ENCODE peak calls at places on chromosomes 12 and 14, in six cellular contexts. R, Z, M, I, O and F are unnamed samples.

GRCh38 chr14:94738786-94739185 is 31.1 kb downstream of the GSC start:
- DNase-seq in O (no peak), Z (no peak), M (peak), R (no peak), I (no peak), F (peak)

GRCh38 chr14:67426161-67426560 is 14.2 kb upstream of the PLEK2 start:
- DNase-seq in I (no peak), O (no peak), R (no peak), M (no peak), Z (no peak), F (no peak)

GRCh38 chr14:22532345-22533056 is 56.5 kb downstream of the DAD1 start:
- DNase-seq in Z (no peak), O (no peak), M (peak), R (no peak), I (no peak), F (peak)

GRCh38 chr14:50668008-50668851 is at the start of gene SAV1:
- DNase-seq in R (peak), Z (peak), I (peak), M (peak), O (peak), F (peak)

GRCh38 chr12:124884587-124885438 is 21.1 kb upstream of the SCARB1 start:
- DNase-seq in M (no peak), O (no peak), Z (no peak), I (peak), R (no peak), F (no peak)

GRCh38 chr14:100325231-100325632 is 2.1 kb downstream of the SLC25A47 start:
- DNase-seq in Z (no peak), R (no peak), I (no peak), O (no peak), M (no peak), F (no peak)

GRCh38 chr14:101927859-101928258 is 36.5 kb upstream of the DYNC1H1 start:
- DNase-seq in I (peak), Z (no peak), M (peak), R (peak), O (peak), F (peak)

GRCh38 chr12:109779382-109779781 is 53.8 kb downstream of the TRPV4 start:
- DNase-seq in O (no peak), I (no peak), M (no peak), Z (no peak), R (no peak), F (no peak)

GRCh38 chr14:55802986-55803431 is 223.0 kb downstream of the KTN1 start:
- DNase-seq in Z (no peak), O (no peak), M (peak), R (peak), I (no peak), F (no peak)

GRCh38 chr14:54446201-54446693 is 5.1 kb upstream of the CNIH1 start:
- DNase-seq in Z (no peak), I (peak), O (no peak), R (no peak), M (peak), F (peak)

GRCh38 chr12:102478416-102479098 is 1.8 kb downstream of the IGF1 start:
- DNase-seq in I (peak), R (no peak), Z (peak), M (no peak), O (no peak), F (no peak)

GRCh38 chr12:966715-967114 is 17.2 kb upstream of the RAD52 start:
- DNase-seq in I (no peak), Z (no peak), R (no peak), O (no peak), M (no peak), F (no peak)

GRCh38 chr12:28027947-28028724 is 55.6 kb upstream of the PTHLH start:
- DNase-seq in Z (no peak), M (no peak), I (no peak), O (no peak), R (no peak), F (no peak)

GRCh38 chr12:83318386-83318971 is 631.8 kb downstream of the TMTC2 start:
- DNase-seq in I (no peak), O (no peak), R (no peak), M (no peak), Z (no peak), F (no peak)

GRCh38 chr12:104763163-104763805 is 194.8 kb downstream of the SLC41A2 start:
- DNase-seq in M (peak), R (no peak), I (no peak), O (no peak), Z (no peak), F (no peak)

GRCh38 chr14:50790568-50790967 is 40.4 kb downstream of the NIN start:
- DNase-seq in Z (no peak), R (no peak), O (no peak), I (no peak), M (no peak), F (no peak)

GRCh38 chr14:105315941-105316562 is 1.5 kb downstream of the PACS2 start:
- DNase-seq in M (no peak), I (no peak), Z (peak), O (no peak), R (no peak), F (no peak)

GRCh38 chr14:68286667-68287066 is 467.1 kb downstream of the RAD51B start:
- DNase-seq in R (peak), I (no peak), Z (no peak), O (no peak), M (no peak), F (no peak)

GRCh38 chr12:52050771-52051541 is at the start of gene NR4A1:
- DNase-seq in R (no peak), Z (peak), I (peak), M (peak), O (no peak), F (peak)
- TF ChIP-seq CTCF in R (peak), Z (no peak), I (peak), M (no peak), O (no peak), F (no peak)

DNA sequence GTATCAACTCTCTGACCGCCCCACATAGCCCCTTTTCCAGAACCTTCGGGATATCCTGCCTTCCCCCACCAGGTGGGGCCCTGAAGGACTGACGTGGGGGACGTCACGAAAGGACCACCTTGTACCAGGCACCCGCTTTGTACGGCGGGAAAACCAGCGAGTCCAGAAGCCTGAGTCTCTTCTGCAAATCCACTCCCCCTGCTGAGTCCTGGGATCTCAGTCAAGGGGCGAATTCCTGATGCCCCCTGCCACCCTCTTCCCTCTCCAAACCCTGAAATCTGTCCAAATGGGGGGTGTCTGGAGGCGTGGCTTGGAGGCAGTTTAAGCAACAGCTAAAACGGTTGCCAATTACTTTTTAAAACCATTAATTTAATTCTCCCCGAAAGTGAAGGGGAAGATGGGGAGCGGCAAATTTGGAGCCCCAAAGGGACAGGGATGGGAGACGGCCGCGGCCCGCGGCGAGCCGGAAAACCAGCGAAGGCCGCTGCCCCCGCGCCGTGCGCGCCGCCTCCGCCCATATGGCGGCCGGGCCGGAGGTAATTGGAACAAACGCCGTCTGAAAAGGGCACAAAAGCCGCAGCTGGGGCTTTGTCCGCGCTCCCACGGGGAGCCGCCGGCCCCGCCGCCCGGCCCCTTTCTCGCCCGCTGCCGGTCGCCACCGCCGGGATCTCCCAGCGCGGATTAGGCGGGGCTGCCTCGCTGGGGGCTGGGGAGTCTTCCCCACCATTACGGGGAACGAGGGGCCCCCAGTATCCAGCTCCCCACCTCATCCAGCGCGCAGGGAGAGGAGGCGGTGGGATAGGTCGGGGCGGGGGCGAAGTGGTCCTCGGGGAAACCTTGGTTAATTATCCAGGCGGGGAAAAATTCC is 6.6 kb downstream of the LHX5 start:
- DNase-seq in Z (no peak), I (no peak), O (no peak), M (no peak), R (no peak), F (no peak)
- H3K4me3 ChIP-seq in Z (no peak), I (no peak), O (no peak), M (no peak), R (no peak), F (no peak)

DNA sequence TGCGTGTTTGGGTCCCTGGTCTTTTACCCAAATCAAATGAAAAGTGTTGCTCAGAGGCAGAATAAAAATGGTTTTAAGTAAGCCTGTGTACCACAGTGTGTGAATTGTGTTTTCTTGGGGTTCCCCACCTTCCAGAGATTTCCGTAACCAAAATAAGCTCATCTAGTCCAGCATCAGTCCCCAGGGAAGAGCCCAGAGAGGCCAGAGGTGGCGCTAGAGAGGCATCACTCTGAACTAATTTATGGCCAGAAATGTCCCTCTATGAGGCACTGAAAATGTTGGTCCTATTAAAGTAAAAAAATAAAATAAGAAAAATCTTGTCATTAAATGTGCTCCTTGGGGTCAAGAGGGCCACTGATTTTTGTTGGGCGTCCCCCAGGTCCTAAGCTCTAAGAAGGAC is 24.9 kb upstream of the PRKAB1 start:
- DNase-seq in I (no peak), M (no peak), O (no peak), Z (no peak), R (no peak), F (no peak)
- TF ChIP-seq CTCF in I (no peak), M (no peak), O (no peak), Z (no peak), R (peak), F (no peak)

GRCh38 chr12:119802472-119802871 is 74.6 kb downstream of the CIT start:
- DNase-seq in I (no peak), Z (no peak), M (peak), R (no peak), O (no peak), F (peak)

GRCh38 chr12:119808441-119808840 is 68.7 kb downstream of the CIT start:
- DNase-seq in R (no peak), I (no peak), Z (no peak), M (peak), O (no peak), F (peak)

GRCh38 chr12:119803391-119803791 is 73.7 kb downstream of the CIT start:
- DNase-seq in I (no peak), R (no peak), Z (no peak), O (no peak), M (peak), F (peak)

GRCh38 chr12:119807380-119807779 is 69.7 kb downstream of the CIT start:
- DNase-seq in O (no peak), M (no peak), R (no peak), I (no peak), Z (no peak), F (no peak)

GRCh38 chr12:119804011-119804641 is 73.0 kb downstream of the CIT start:
- DNase-seq in M (peak), O (no peak), I (peak), R (peak), Z (no peak), F (peak)
- H3K4me3 ChIP-seq in M (peak), O (peak), I (no peak), R (peak), Z (no peak), F (peak)

DNA sequence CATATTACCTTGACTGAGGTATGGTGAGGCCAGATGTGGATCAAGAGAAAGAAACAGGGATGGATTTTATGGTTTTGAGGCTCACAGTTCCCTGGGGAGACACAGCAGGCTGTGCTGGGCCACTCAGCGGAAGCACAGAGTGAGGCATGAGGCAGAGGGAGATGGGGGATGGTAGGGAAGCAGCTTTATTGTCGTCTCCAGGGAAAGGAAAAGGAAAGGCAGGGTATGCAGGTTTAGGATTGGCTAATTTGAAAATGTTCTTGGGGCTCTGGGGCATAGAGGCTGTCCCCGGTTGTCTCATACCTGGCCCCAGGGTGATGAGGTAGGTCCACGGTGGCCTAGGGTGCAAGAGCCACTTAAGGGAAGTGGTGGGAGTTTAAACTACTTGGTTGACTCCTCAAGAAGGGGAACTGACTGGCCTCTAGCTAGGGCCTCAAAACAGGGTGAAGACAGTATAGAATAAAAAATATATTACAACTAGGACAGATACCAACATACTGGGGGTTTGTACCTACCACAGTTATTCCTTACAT is 322.8 kb downstream of the RGS6 start:
- DNase-seq in I (no peak), R (no peak), O (no peak), Z (no peak), M (no peak), F (no peak)
- TF ChIP-seq CTCF in I (no peak), R (no peak), O (no peak), Z (no peak), M (no peak), F (no peak)

GRCh38 chr12:34333337-34333736 is 311.0 kb downstream of the ALG10 start:
- DNase-seq in O (no peak), R (no peak), M (no peak), I (no peak), Z (no peak), F (no peak)

GRCh38 chr12:34336619-34337465 is 314.5 kb downstream of the ALG10 start:
- DNase-seq in Z (no peak), R (no peak), M (no peak), O (no peak), I (no peak), F (no peak)

GRCh38 chr12:34335819-34336262 is 313.5 kb downstream of the ALG10 start:
- DNase-seq in O (no peak), M (no peak), I (no peak), R (no peak), Z (no peak), F (no peak)

GRCh38 chr12:34334953-34335743 is 312.9 kb downstream of the ALG10 start:
- DNase-seq in I (no peak), R (no peak), O (no peak), Z (no peak), M (no peak), F (no peak)

GRCh38 chr12:34334538-34334937 is 312.2 kb downstream of the ALG10 start:
- DNase-seq in M (no peak), R (no peak), I (no peak), O (no peak), Z (no peak), F (no peak)
- H3K4me3 ChIP-seq in M (no peak), R (no peak), I (no peak), O (no peak), Z (no peak), F (no peak)

GRCh38 chr12:94799136-94799535 is 148.8 kb upstream of the TMCC3 start:
- DNase-seq in Z (no peak), M (no peak), I (no peak), R (no peak), O (no peak), F (no peak)
- TF ChIP-seq CTCF in Z (no peak), M (no peak), I (no peak), R (no peak), O (no peak), F (no peak)

GRCh38 chr12:4230526-4230925 is 43.0 kb upstream of the CCND2 start:
- DNase-seq in O (no peak), M (no peak), Z (no peak), I (no peak), R (no peak), F (no peak)

GRCh38 chr12:4225571-4225970 is 48.0 kb upstream of the CCND2 start:
- DNase-seq in Z (no peak), O (no peak), I (no peak), R (no peak), M (no peak), F (no peak)

GRCh38 chr12:4224211-4224878 is 49.2 kb upstream of the CCND2 start:
- DNase-seq in R (no peak), O (no peak), I (no peak), Z (no peak), M (no peak), F (no peak)

GRCh38 chr12:4228122-4228580 is 45.4 kb upstream of the CCND2 start:
- DNase-seq in M (no peak), R (no peak), Z (no peak), I (no peak), O (no peak), F (no peak)

GRCh38 chr12:4227046-4227445 is 46.5 kb upstream of the CCND2 start:
- DNase-seq in O (no peak), I (no peak), M (no peak), Z (no peak), R (no peak), F (no peak)
- H3K4me3 ChIP-seq in O (no peak), I (no peak), M (no peak), Z (no peak), R (no peak), F (no peak)